ENCODE peak calls at places on chromosomes 7 and 10, in eight cellular contexts. N is NCI-H1092 treated with DMSO at 0.1 percent for 48 hours; H is body of pancreas; I is cardiac fibroblast; E is GM10248; Z is Panc1; J is CD4-positive, alpha-beta T cell; L is HuH-7.5. Q is an unnamed sample.
A peak's percentile ranks its signal among the peaks of the same experiment; 100 is the strongest.

GRCh38 chr10:3893904-3894563 is 109.0 kb upstream of the KLF6 start:
- DNase-seq in N (no peak), H (no peak), I (no peak), E (no peak), Z (no peak), J (no peak), L (no peak), Q (no peak)

GRCh38 chr10:71766717-71767419 is 6.5 kb downstream of the VSIR start:
- DNase-seq in N (no peak), H (peak; percentile 45), I (peak; percentile 96), E (peak; percentile 57), Z (peak; percentile 59), J (no peak), L (peak; percentile 58), Q (no peak)

GRCh38 chr10:116247701-116248100 is 25.3 kb downstream of the GFRA1 start:
- DNase-seq in N (no peak), H (no peak), I (no peak), E (no peak), Z (no peak), J (no peak), L (no peak), Q (no peak)

GRCh38 chr10:44978570-44979280 is at the start of gene DEPP1:
- DNase-seq in N (peak; percentile 75), H (peak; percentile 99), I (peak; percentile 98), E (peak; percentile 56), Z (peak; percentile 91), J (no peak), L (peak; percentile 64), Q (no peak)

GRCh38 chr7:28607179-28607578 is 194.9 kb downstream of the CREB5 start:
- DNase-seq in N (peak; percentile 50), H (no peak), I (no peak), E (no peak), Z (no peak), J (no peak), L (no peak), Q (no peak)

GRCh38 chr10:75530337-75530736 is 98.9 kb downstream of the LRMDA start:
- DNase-seq in N (no peak), H (no peak), I (peak; percentile 42), E (no peak), Z (no peak), J (no peak), L (no peak), Q (no peak)

GRCh38 chr10:93060887-93061593 is 442 bp downstream of the CYP26C1 start:
- DNase-seq in N (no peak), H (no peak), I (no peak), E (peak; percentile 18), Z (no peak), J (no peak), L (no peak), Q (no peak)

GRCh38 chr7:26626156-26626555 is 238.2 kb downstream of the SKAP2 start:
- DNase-seq in N (no peak), H (no peak), I (no peak), E (no peak), Z (no peak), J (no peak), L (no peak), Q (no peak)

GRCh38 chr7:86049910-86050309 is 593.8 kb upstream of the GRM3 start:
- DNase-seq in N (no peak), H (no peak), I (no peak), E (no peak), Z (no peak), J (no peak), L (no peak), Q (no peak)

GRCh38 chr7:72493850-72494661 is 81.9 kb upstream of the CALN1 start:
- DNase-seq in N (peak; percentile 45), H (peak; percentile 81), I (peak; percentile 48), E (peak; percentile 66), Z (peak; percentile 28), J (peak; percentile 4), L (peak; percentile 50), Q (peak; percentile 82)

GRCh38 chr10:133009218-133009954 is 67.0 kb upstream of the CFAP46 start:
- DNase-seq in N (no peak), H (peak; percentile 44), I (peak; percentile 5), E (no peak), Z (no peak), J (no peak), L (no peak), Q (no peak)

GRCh38 chr7:71721742-71722141 is 589.8 kb downstream of the GALNT17 start:
- DNase-seq in N (no peak), H (no peak), I (no peak), E (no peak), Z (no peak), J (no peak), L (no peak), Q (no peak)

GRCh38 chr7:99267530-99268360 is 4.9 kb upstream of the MYH16 start:
- DNase-seq in N (no peak), H (peak; percentile 63), I (peak; percentile 62), E (no peak), Z (peak; percentile 91), J (no peak), L (peak; percentile 39), Q (no peak)

GRCh38 chr10:17645591-17646345 is 1.8 kb downstream of the STAM start:
- DNase-seq in N (no peak), H (no peak), I (no peak), E (no peak), Z (peak; percentile 62), J (no peak), L (no peak), Q (no peak)

GRCh38 chr7:17963281-17963680 is 23.0 kb upstream of the SNX13 start:
- DNase-seq in N (no peak), H (no peak), I (peak; percentile 41), E (no peak), Z (no peak), J (no peak), L (no peak), Q (no peak)

GRCh38 chr7:7176421-7177043 is 5.8 kb upstream of the C1GALT1 start:
- DNase-seq in N (no peak), H (no peak), I (peak; percentile 80), E (no peak), Z (peak; percentile 80), J (no peak), L (no peak), Q (no peak)

GRCh38 chr7:108293190-108293612 is 163.0 kb downstream of the NRCAM start:
- DNase-seq in N (no peak), H (no peak), I (peak; percentile 66), E (no peak), Z (no peak), J (no peak), L (no peak), Q (peak; percentile 31)

Q was measured in Karpas-422.